ENCODE peak calls at places on chromosomes 11 and 22, in nine cellular contexts. J, A, Z, C, B, Q, X, K and O are unnamed samples.

GRCh38 chr22:35620624-35621245 is 3.6 kb upstream of the MB start:
- DNase-seq in A (no peak), X (no peak), J (no peak), Q (peak; percentile 36), C (no peak), B (no peak), K (peak; percentile 41), Z (no peak), O (no peak)

GRCh38 chr11:106137758-106138157 is 60.3 kb downstream of the AASDHPPT start:
- DNase-seq in B (no peak), J (no peak), Z (no peak), K (no peak), C (no peak), Q (no peak), A (no peak), X (no peak), O (no peak)

GRCh38 chr11:131978351-131978750 is 607.9 kb downstream of the NTM start:
- DNase-seq in Q (no peak), C (no peak), Z (no peak), B (peak; percentile 50), X (no peak), K (no peak), A (no peak), J (no peak), O (no peak)

GRCh38 chr11:17294033-17294432 is 17.5 kb downstream of the NUCB2 start:
- DNase-seq in K (no peak), B (no peak), X (no peak), Q (no peak), A (no peak), J (no peak), C (no peak), Z (no peak), O (no peak)

GRCh38 chr11:10568486-10568941 is at the start of gene LYVE1:
- DNase-seq in C (peak; percentile 11), B (no peak), K (no peak), A (no peak), X (no peak), Q (no peak), Z (no peak), J (no peak), O (no peak)

GRCh38 chr22:19800761-19801244 is 40.2 kb downstream of the TBX1 start:
- DNase-seq in B (no peak), Q (peak; percentile 25), K (peak; percentile 58), X (peak; percentile 41), C (no peak), A (no peak), J (peak; percentile 76), Z (no peak), O (no peak)

GRCh38 chr11:6627762-6628241 is 8.6 kb upstream of the TPP1 start:
- DNase-seq in Q (no peak), B (no peak), C (no peak), X (no peak), K (no peak), A (no peak), J (no peak), Z (no peak), O (no peak)

GRCh38 chr11:64007629-64008282 is 21.5 kb downstream of the OTUB1 start:
- DNase-seq in B (no peak), Z (no peak), Q (no peak), K (peak; percentile 87), J (peak; percentile 95), A (no peak), C (peak; percentile 18), X (peak; percentile 16), O (peak; percentile 54)

GRCh38 chr11:118003456-118003855 is 17.3 kb downstream of the IL10RA start:
- DNase-seq in B (no peak), Q (no peak), A (no peak), C (no peak), Z (no peak), X (no peak), J (no peak), K (no peak), O (no peak)

GRCh38 chr22:38872172-38872830 is at the start of gene CBX6:
- DNase-seq in C (peak; percentile 93), K (peak; percentile 99), B (peak; percentile 86), Z (peak; percentile 81), J (peak; percentile 93), A (peak; percentile 37), Q (peak; percentile 90), X (peak; percentile 98), O (peak; percentile 78)

GRCh38 chr22:38871360-38872171 is 450 bp downstream of the CBX6 start:
- DNase-seq in B (no peak), K (peak; percentile 46), Q (no peak), X (peak; percentile 74), J (peak; percentile 18), Z (peak; percentile 25), A (no peak), C (no peak), O (no peak)

GRCh38 chr22:38869663-38870062 is 2.4 kb downstream of the CBX6 start:
- DNase-seq in Q (no peak), K (no peak), X (no peak), J (no peak), C (no peak), Z (no peak), A (no peak), B (no peak), O (no peak)

GRCh38 chr22:38870312-38870741 is 1.7 kb downstream of the CBX6 start:
- DNase-seq in Q (peak; percentile 78), J (peak; percentile 51), K (peak; percentile 93), X (peak; percentile 96), C (peak; percentile 82), Z (peak; percentile 48), A (peak; percentile 45), B (peak; percentile 75), O (peak; percentile 71)

GRCh38 chr22:38870791-38871359 is 1.1 kb downstream of the CBX6 start:
- DNase-seq in J (no peak), A (no peak), B (no peak), Z (no peak), Q (no peak), C (no peak), X (peak; percentile 27), K (peak; percentile 50), O (no peak)
- H3K9ac ChIP-seq in J (peak overlapping the region; percentile 94), A (peak overlapping the region; percentile 87), B (peak overlapping the region; percentile 82), Z (peak overlapping the region; percentile 73), Q (peak overlapping the region; percentile 88), C (peak overlapping the region; percentile 66), X (peak overlapping the region; percentile 85), K (no peak overlapping the region), O (peak overlapping the region; percentile 92)

GRCh38 chr11:18590573-18590972 is 2.0 kb upstream of the UEVLD start:
- DNase-seq in A (no peak), X (no peak), Q (no peak), C (no peak), Z (no peak), B (no peak), K (no peak), J (no peak), O (no peak)
- H3K9ac ChIP-seq in A (no peak overlapping the region), X (no peak overlapping the region), Q (no peak overlapping the region), C (no peak overlapping the region), Z (no peak overlapping the region), B (no peak overlapping the region), K (peak overlapping the region; percentile 3), J (peak overlapping the region; percentile 45), O (no peak overlapping the region)

GRCh38 chr11:43986881-43987280 is 44.4 kb downstream of the C11orf96 start:
- DNase-seq in A (no peak), B (no peak), Z (no peak), K (no peak), X (no peak), Q (no peak), J (no peak), C (no peak), O (no peak)

GRCh38 chr11:43992138-43992537 is 49.7 kb downstream of the C11orf96 start:
- DNase-seq in Q (no peak), C (no peak), X (no peak), J (no peak), B (no peak), K (no peak), A (no peak), Z (no peak), O (no peak)

GRCh38 chr11:43988040-43988793 is 45.8 kb downstream of the C11orf96 start:
- DNase-seq in Z (no peak), X (no peak), Q (peak; percentile 59), C (peak; percentile 29), B (peak; percentile 18), K (no peak), J (peak; percentile 48), A (no peak), O (no peak)

GRCh38 chr11:43987384-43988039 is 45.1 kb downstream of the C11orf96 start:
- DNase-seq in A (no peak), Q (peak; percentile 80), K (no peak), B (peak; percentile 48), Z (peak; percentile 69), C (peak; percentile 62), J (no peak), X (peak; percentile 18), O (no peak)

DNA sequence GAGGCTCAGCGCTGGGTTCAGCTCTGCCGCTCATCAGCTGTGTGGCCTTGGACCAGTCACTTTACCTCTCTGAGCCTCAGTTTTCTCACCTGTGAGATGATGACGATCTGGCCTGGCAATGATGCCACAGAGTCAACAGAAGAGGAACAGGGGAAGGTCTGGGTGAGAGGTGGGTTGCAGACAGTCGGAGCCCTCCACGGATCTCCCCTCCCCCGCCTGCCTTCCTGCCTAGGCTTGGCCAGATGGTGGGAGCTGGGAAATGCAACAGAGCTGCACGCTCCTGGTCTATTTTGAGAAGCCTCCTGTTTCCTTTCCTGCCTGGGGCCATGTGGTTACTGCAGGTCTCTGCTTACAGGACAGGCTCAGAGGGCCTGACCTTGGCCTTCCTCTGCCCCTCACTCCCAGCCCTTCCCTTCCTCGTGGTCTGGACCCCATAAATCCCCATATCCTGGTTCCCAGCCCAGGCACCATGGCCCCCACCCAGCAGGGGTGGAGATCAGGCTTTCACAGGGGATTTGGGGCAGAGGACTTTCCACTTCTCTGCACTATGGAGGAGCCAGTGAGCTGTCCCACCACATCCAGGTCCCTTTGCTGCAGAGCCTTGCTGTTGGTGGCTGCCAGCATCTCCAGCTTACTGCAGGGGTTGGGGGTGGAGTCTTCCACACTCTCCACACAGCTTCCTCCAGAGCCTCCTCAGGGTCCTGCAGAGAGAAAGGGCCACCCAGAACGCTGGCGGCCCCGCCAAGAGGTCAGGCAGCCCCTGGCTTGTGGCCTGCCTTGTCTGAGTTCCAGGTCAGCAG is 46.9 kb downstream of the C11orf96 start:
- DNase-seq in K (no peak), X (no peak), Q (no peak), C (no peak), A (no peak), Z (no peak), B (no peak), J (no peak), O (no peak)
- H3K9ac ChIP-seq in K (no peak overlapping the region), X (peak overlapping the region; percentile 55), Q (no peak overlapping the region), C (no peak overlapping the region), A (no peak overlapping the region), Z (no peak overlapping the region), B (no peak overlapping the region), J (peak overlapping the region; percentile 21), O (no peak overlapping the region)

DNA sequence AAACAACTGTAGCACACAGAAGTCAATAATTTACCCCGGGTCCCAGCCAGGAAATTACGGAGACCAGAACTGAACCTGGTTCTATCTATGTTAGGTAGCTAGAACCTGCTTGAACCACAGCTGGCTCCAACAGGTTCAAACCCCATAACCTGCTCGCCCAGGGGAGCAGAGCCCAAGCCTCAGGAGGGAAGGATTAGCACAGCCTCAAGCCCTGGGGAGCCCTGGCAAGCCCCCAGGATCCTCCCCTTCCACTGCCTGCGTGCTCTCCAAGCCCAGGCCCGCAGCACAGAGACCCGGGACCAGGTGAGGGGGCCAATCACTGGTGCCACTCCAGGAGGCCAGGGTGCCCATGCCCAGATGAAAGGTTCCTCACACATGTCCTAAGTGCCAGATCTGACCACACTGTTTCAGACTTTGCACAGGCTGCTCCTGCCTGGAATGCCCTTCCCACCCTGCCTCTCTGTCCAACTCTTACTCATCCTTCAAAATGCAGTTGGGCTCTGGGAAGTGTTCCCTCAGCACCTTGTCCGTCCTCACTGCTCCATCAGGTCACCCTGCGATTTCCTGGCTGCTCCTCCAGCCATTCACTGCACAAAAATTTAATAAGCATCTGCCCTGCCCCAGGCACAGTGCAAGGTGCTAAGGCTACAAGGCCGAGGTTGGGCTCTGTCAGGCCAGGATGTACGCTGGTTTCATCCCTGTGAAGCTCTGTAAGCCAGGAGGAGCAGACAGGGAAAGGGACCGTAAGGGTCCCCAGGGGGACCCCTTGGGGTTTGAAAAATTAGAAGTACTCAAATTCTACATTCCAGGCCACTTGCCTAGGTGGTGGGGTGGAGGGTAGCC is 32.2 kb downstream of the ARRB1 start:
- DNase-seq in X (no peak), A (no peak), J (no peak), K (no peak), C (no peak), Q (peak; percentile 32), Z (peak; percentile 31), B (peak; percentile 53), O (no peak)
- H3K9ac ChIP-seq in X (no peak overlapping the region), A (no peak overlapping the region), J (peak overlapping the region; percentile 68), K (no peak overlapping the region), C (no peak overlapping the region), Q (no peak overlapping the region), Z (no peak overlapping the region), B (no peak overlapping the region), O (no peak overlapping the region)